ENCODE peak calls at places on chromosomes 7 and 10, in five cellular contexts. T is WTC11; U is H9; V is GM06990; Q is CD8-positive, alpha-beta T cell. M is an unnamed sample.

GRCh38 chr7:151059362-151060112 is at the start of gene SLC4A2:
- DNase-seq in T (peak), U (peak), V (peak), Q (peak), M (peak)

GRCh38 chr7:2541291-2542010 is 13.9 kb downstream of the BRAT1 start:
- DNase-seq in T (no peak), U (no peak), V (no peak), Q (no peak), M (no peak)

GRCh38 chr7:16431646-16432424 is 10.5 kb upstream of the CRPPA start:
- DNase-seq in T (no peak), U (no peak), V (no peak), Q (no peak), M (no peak)

GRCh38 chr7:91519241-91520200 is 255.3 kb downstream of the FZD1 start:
- DNase-seq in T (no peak), U (no peak), V (no peak), Q (no peak), M (no peak)

GRCh38 chr7:107958764-107959526 is 44.0 kb downstream of the LAMB1 start:
- DNase-seq in T (no peak), U (no peak), V (no peak), Q (no peak), M (no peak)

GRCh38 chr7:157409753-157410727 is 73.2 kb downstream of the DNAJB6 start:
- DNase-seq in T (no peak), U (peak), V (no peak), Q (no peak), M (no peak)

GRCh38 chr7:27739301-27739913 is 555 bp upstream of the TAX1BP1 start:
- DNase-seq in T (no peak), U (no peak), V (peak), Q (no peak), M (no peak)

GRCh38 chr10:546971-547590 is 142.4 kb downstream of the DIP2C start:
- DNase-seq in T (no peak), U (no peak), V (no peak), Q (no peak), M (no peak)

GRCh38 chr10:97042716-97043562 is 142.8 kb downstream of the SLIT1 start:
- DNase-seq in T (no peak), U (no peak), V (no peak), Q (no peak), M (no peak)

GRCh38 chr10:52994370-52994769 is 221.8 kb upstream of the MBL2 start:
- DNase-seq in T (no peak), U (no peak), V (no peak), Q (no peak), M (no peak)

GRCh38 chr10:53003094-53003493 is 230.5 kb upstream of the MBL2 start:
- DNase-seq in T (no peak), U (no peak), V (no peak), Q (no peak), M (no peak)

GRCh38 chr10:52999681-53000080 is 227.1 kb upstream of the MBL2 start:
- DNase-seq in T (no peak), U (no peak), V (no peak), Q (no peak), M (no peak)

GRCh38 chr10:52997007-52997406 is 224.4 kb upstream of the MBL2 start:
- DNase-seq in T (no peak), U (no peak), V (no peak), Q (no peak), M (no peak)

GRCh38 chr10:52999258-52999657 is 226.7 kb upstream of the MBL2 start:
- DNase-seq in T (no peak), U (no peak), V (no peak), Q (no peak), M (no peak)
- TF ChIP-seq CTCF in T (no peak), U (no peak), V (no peak), Q (no peak), M (no peak)

GRCh38 chr10:62548686-62549085 is 174.5 kb downstream of the ZNF365 start:
- DNase-seq in T (no peak), U (no peak), V (no peak), Q (no peak), M (no peak)
- TF ChIP-seq CTCF in T (no peak), U (no peak), V (no peak), Q (no peak), M (no peak)

DNA sequence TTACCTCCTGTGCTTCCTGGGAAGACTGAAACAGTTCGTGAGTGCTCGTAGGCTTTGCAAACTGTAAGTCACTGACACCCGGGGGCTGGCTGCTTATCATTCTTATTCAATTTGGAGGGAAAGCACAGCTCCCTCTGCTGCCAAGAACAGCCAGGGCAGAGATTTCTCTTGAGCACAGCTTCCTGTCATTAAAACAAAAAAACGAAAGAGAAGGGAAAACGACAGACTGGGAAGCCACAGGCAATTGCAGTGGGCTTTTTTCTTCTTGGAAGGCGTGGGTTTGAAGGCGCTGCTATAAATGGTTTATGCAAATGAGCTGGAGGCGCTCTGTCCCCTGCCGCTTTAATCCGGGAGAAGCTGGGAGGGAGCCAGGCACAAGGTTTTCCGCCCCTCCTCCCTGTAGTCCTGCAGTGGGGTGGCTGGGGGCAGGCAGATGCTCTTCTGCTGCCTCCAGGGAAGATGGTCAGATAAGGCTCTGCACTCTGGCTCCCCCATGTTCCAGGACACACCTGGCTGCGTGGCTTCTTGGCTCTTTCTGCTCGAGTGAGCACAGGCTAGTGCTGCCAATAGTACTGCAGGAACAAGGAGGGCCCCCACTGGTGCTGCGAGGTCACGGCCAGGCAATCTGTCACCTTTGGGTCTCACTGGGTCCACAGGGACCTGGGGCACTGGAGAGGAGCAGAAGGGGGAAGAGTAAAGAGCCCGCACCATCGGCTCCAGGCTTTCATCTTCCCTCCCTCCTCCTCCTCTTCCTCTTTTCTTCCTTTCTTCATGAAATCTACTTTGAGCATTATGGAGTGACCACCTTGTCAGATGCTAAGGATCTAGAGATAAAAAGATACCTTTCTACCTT is 49.5 kb downstream of the NEURL1 start:
- DNase-seq in T (peak), U (peak), V (peak), Q (peak), M (peak)
- TF ChIP-seq CTCF in T (no peak), U (peak), V (peak), Q (peak), M (peak)

GRCh38 chr7:23520582-23520981 is 11.2 kb downstream of the TRA2A start:
- DNase-seq in T (peak), U (no peak), V (no peak), Q (no peak), M (no peak)
- TF ChIP-seq CTCF in T (no peak), U (peak), V (no peak), Q (no peak), M (no peak)

GRCh38 chr7:155233703-155234492 is 63.8 kb upstream of the INSIG1 start:
- DNase-seq in T (no peak), U (no peak), V (no peak), Q (peak), M (no peak)
- TF ChIP-seq CTCF in T (no peak), U (no peak), V (no peak), Q (no peak), M (no peak)

GRCh38 chr7:137120690-137121089 is 222.8 kb downstream of the PTN start:
- DNase-seq in T (no peak), U (no peak), V (peak), Q (no peak), M (no peak)
- TF ChIP-seq CTCF in T (no peak), U (no peak), V (no peak), Q (no peak), M (no peak)